ENCODE peak calls at places on chromosomes 2 and 18, in eight cellular contexts. Z is neural progenitor cell, B is GM23248, H is endothelial cell of umbilical vein, X is H9, Y is PC-3, S is neuronal stem cell, U is GM12878. I is an unnamed sample. For H3K27me3, the result is how much of the 10 kb centered on the place peaks cover.

GRCh38 chr2:200765139-200765951 is 46.4 kb upstream of the BZW1 start:
- DNase-seq in Z (no peak), B (peak), H (peak), X (no peak), Y (peak), S (no peak), U (no peak), I (peak)

GRCh38 chr2:118569876-118570535 is 277.4 kb downstream of the EN1 start:
- DNase-seq in Z (no peak), B (peak), H (no peak), X (no peak), Y (no peak), S (no peak), U (no peak), I (peak)

GRCh38 chr2:232038251-232038897 is 76.9 kb downstream of the DIS3L2 start:
- DNase-seq in Z (no peak), B (no peak), H (peak), X (no peak), Y (no peak), S (no peak), U (no peak), I (no peak)

GRCh38 chr2:174063492-174064092 is 98.4 kb upstream of the SP3 start:
- DNase-seq in Z (no peak), B (no peak), H (no peak), X (no peak), Y (no peak), S (no peak), U (no peak), I (no peak)

GRCh38 chr2:23009545-23010149 is 375.3 kb upstream of the KLHL29 start:
- DNase-seq in Z (no peak), B (peak), H (no peak), X (no peak), Y (no peak), S (no peak), U (no peak), I (peak)

GRCh38 chr18:33440011-33440383 is 524 bp downstream of the CCDC178 start:
- DNase-seq in Z (peak), B (peak), H (peak), X (peak), Y (peak), S (peak), U (no peak), I (peak)

GRCh38 chr2:100264121-100264520 is 58.2 kb downstream of the LONRF2 start:
- DNase-seq in Z (no peak), B (no peak), H (no peak), X (no peak), Y (no peak), S (no peak), U (no peak), I (no peak)

GRCh38 chr2:232333361-232334135 is 45.0 kb upstream of the ALPP start:
- DNase-seq in Z (peak), B (no peak), H (peak), X (peak), Y (peak), S (peak), U (no peak), I (no peak)

GRCh38 chr18:23172981-23173380 is 37.7 kb downstream of the CABLES1 start:
- DNase-seq in Z (no peak), B (no peak), H (no peak), X (no peak), Y (no peak), S (no peak), U (no peak), I (no peak)

GRCh38 chr18:36212978-36213303 is 25.6 kb downstream of the MOCOS start:
- DNase-seq in Z (no peak), B (no peak), H (no peak), X (no peak), Y (no peak), S (no peak), U (no peak), I (no peak)

GRCh38 chr2:234691226-234691600 is 194.3 kb upstream of the ARL4C start:
- DNase-seq in Z (no peak), B (no peak), H (no peak), X (no peak), Y (no peak), S (no peak), U (no peak), I (no peak)
- H2AFZ ChIP-seq in Z (peak), B (peak), H (no peak), X (no peak), Y (peak), S (peak), U (no peak), I (no peak)

GRCh38 chr2:199464614-199465352 is 7.0 kb upstream of the SATB2 start:
- DNase-seq in Z (peak), B (no peak), H (no peak), X (peak), Y (no peak), S (peak), U (no peak), I (no peak)

GRCh38 chr2:199467462-199467822 is 9.7 kb upstream of the SATB2 start:
- DNase-seq in Z (peak), B (no peak), H (no peak), X (peak), Y (no peak), S (peak), U (no peak), I (no peak)

GRCh38 chr2:199465390-199465789 is 7.7 kb upstream of the SATB2 start:
- DNase-seq in Z (no peak), B (no peak), H (no peak), X (no peak), Y (no peak), S (peak), U (no peak), I (no peak)

GRCh38 chr2:199466704-199467461 is 9.1 kb upstream of the SATB2 start:
- DNase-seq in Z (peak), B (no peak), H (no peak), X (peak), Y (no peak), S (peak), U (no peak), I (no peak)

DNA sequence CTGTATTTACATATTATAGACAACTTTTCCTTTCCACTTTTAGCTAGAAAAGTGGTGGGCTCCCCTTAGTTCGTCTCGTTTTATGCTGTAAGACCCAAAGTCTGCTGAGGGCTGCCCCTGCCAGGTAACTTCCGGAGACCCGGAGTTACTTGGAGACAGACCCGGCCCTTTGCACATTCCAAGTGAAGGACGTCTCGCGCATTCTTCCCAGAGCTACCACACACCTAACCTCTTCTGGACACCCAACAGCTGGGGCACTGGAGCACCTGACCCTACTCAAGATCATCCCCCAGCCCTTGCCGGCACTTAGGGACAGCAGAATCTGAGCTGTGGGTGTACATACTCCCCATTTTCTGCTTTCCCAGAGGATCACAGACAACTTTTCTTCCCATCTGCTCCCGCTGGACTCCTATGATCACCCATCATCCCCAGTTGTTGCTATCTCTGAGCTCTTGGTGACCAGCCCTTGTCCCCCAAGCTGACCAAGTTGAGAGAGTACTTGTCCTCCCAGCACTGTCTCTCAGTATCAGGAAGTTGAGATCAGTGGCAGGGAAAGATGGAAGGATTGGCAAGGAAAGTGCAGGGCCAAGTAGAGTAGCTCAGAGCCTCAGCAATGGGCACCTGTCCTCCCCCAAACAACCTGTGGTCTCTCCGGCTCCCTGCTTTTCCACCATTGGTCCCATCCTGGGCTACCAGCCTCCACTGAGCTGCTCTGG is 8.4 kb upstream of the SATB2 start:
- DNase-seq in Z (peak), B (no peak), H (no peak), X (peak), Y (no peak), S (peak), U (no peak), I (no peak)
- H3K27me3 ChIP-seq in Z (half or more), B (under half), H (half or more), X (half or more), Y (under half), S (half or more), U (under half), I (half or more)

GRCh38 chr2:120005834-120006521 is 6.9 kb upstream of the EPB41L5 start:
- DNase-seq in Z (no peak), B (no peak), H (no peak), X (no peak), Y (peak), S (no peak), U (peak), I (no peak)
- H2AFZ ChIP-seq in Z (no peak), B (no peak), H (no peak), X (no peak), Y (no peak), S (no peak), U (no peak), I (no peak)

DNA sequence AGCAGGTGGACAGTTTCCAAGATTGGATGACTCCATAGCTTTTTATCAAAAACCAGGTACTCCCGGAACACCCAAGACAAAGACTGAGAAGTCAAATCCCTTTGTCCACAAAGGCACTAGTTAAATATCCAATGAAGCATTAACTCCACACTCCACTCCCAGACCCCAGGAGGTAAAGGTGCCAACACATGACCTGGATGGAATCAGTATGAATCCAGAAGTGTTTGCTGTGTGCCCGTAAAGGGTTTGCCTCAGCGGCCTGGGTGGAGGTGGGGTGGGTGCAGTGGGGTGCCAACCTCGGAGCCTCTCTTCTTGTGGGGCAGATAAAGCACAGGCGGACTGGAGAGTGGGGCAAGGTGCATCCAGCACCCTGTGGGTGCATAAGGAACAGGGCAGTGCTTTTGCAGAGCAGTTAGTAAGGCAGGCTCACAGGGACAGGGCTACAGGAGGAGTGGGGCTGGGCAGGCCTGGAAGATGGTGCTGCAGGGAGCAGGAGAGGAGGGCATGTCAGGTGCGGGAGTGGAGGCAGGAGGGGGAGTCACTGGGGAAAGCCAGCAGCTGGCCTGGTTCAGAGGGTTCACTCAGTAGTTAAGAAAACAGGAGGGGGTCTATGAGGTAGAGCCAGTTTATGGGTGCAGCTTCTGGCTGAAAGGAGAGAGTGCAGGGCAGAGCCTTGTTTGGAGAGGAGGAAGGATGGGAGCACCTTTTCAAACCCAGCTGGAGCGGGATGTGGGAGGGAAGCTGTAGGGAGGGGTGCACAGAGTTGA is 208.4 kb upstream of the SMAD2 start:
- DNase-seq in Z (no peak), B (no peak), H (no peak), X (no peak), Y (no peak), S (no peak), U (no peak), I (no peak)
- H3K27me3 ChIP-seq in Z (half or more), B (under half), H (under half), X (under half), Y (under half), S (under half), U (under half), I (under half)

GRCh38 chr2:127045792-127046501 is 61.0 kb downstream of the BIN1 start:
- DNase-seq in Z (no peak), B (peak), H (no peak), X (peak), Y (no peak), S (no peak), U (no peak), I (no peak)
- H2AFZ ChIP-seq in Z (no peak), B (no peak), H (no peak), X (no peak), Y (no peak), S (no peak), U (no peak), I (no peak)